ENCODE peak calls at places on chromosomes 13 and 19, in four cellular contexts. K is GM12891, R is IMR-90, G is right lobe of liver. I is an unnamed sample.

GRCh38 chr19:23762884-23763711 is 4.4 kb upstream of the ZNF681 start:
- DNase-seq in K (peak), R (peak), G (peak), I (peak)

GRCh38 chr13:28031220-28031903 is 42.9 kb upstream of the URAD start:
- DNase-seq in K (no peak), R (no peak), G (peak), I (no peak)

GRCh38 chr13:26048745-26049144 is 3.1 kb downstream of the SHISA2 start:
- DNase-seq in K (no peak), R (no peak), G (no peak), I (no peak)

GRCh38 chr13:113796211-113796875 is 37.3 kb downstream of the TMEM255B start:
- DNase-seq in K (no peak), R (no peak), G (peak), I (no peak)

GRCh38 chr13:40506592-40507446 is 159.6 kb downstream of the FOXO1 start:
- DNase-seq in K (no peak), R (no peak), G (no peak), I (no peak)

GRCh38 chr13:35599385-35599784 is 122.9 kb upstream of the MAB21L1 start:
- DNase-seq in K (no peak), R (no peak), G (no peak), I (no peak)

GRCh38 chr19:48806518-48806817 is 4.4 kb downstream of the BCAT2 start:
- DNase-seq in K (peak), R (no peak), G (no peak), I (peak)

GRCh38 chr13:109795021-109795420 is 8.6 kb upstream of the IRS2 start:
- DNase-seq in K (no peak), R (no peak), G (no peak), I (no peak)

GRCh38 chr19:53868091-53868891 is 608 bp downstream of the MYADM start:
- DNase-seq in K (peak), R (peak), G (peak), I (no peak)

GRCh38 chr19:1136918-1137317 is 33.1 kb downstream of the GPX4 start:
- DNase-seq in K (no peak), R (no peak), G (no peak), I (no peak)

GRCh38 chr19:50325310-50326100 is 3.7 kb downstream of the KCNC3 start:
- DNase-seq in K (peak), R (peak), G (peak), I (peak)

GRCh38 chr19:17951151-17952040 is 15.5 kb upstream of the KCNN1 start:
- DNase-seq in K (no peak), R (no peak), G (no peak), I (no peak)

GRCh38 chr13:76038920-76039716 is 403.0 kb downstream of the LMO7 start:
- DNase-seq in K (no peak), R (no peak), G (no peak), I (no peak)

DNA sequence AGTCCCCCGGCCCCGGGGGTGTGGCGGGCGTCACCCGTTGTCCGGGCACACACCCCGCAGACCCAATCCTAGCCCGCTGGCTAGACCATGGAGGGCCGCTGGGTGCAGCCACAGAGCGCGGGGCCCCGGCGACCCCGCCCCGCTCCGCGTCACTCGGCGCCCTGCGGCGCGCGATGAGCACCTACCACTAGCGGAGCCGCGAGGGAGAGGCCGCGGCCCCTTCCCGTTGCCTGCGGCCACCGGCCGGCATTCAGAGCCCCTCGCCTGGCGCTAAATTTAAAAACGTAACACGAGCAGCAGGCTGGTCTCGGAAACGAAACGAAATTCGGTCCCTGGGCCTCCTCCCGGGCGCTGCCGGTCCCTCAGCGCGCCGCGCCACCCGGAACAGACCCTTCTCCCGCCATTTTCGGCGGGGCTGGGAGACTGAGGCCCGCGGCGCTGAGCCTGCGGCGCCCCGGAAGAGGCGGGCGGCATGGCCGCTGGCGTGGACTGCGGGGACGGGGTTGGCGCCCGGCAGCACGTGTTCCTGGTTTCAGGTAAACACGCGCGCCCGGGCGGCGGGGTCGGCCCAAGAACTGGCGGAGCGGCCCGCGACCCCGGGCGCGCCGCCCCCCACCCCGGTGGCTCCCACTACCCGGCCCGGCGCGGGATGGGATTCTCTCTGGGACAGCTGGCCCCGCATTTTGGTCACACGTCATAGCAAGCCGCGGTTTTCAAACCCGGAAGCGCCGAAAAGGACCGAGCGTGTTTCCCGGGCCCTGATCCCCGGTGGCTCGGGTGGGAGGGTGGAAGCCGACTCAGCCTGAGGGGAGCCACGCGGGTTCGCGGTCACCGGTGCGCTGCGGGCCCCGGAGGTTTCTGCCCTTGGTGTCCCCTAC is at the start of gene RNASEH2B:
- DNase-seq in K (peak), R (peak), G (peak), I (peak)
- TF ChIP-seq POLR2A in K (peak), R (peak), G (peak), I (peak)

GRCh38 chr19:19064098-19064722 is 416 bp downstream of the SLC25A42 start:
- DNase-seq in K (no peak), R (no peak), G (no peak), I (no peak)

GRCh38 chr19:19061491-19061890 is 2.3 kb upstream of the SLC25A42 start:
- DNase-seq in K (no peak), R (no peak), G (no peak), I (peak)

GRCh38 chr19:19062454-19063182 is 1.2 kb upstream of the SLC25A42 start:
- DNase-seq in K (no peak), R (peak), G (no peak), I (no peak)

GRCh38 chr19:19064811-19065745 is 1.3 kb downstream of the SLC25A42 start:
- DNase-seq in K (no peak), R (no peak), G (no peak), I (peak)

GRCh38 chr19:19063183-19064097 is at the start of gene SLC25A42:
- DNase-seq in K (peak), R (peak), G (peak), I (peak)
- TF ChIP-seq POLR2A in K (no peak), R (no peak), G (peak), I (peak)

GRCh38 chr13:45341799-45342584 is 1.0 kb upstream of the TPT1 start:
- DNase-seq in K (no peak), R (no peak), G (peak), I (peak)

GRCh38 chr13:45340422-45341033 is 455 bp downstream of the TPT1 start:
- DNase-seq in K (peak), R (peak), G (peak), I (peak)

GRCh38 chr13:45339867-45340266 is 1.1 kb downstream of the TPT1 start:
- DNase-seq in K (no peak), R (no peak), G (no peak), I (peak)

GRCh38 chr13:45339399-45339798 is 1.6 kb downstream of the TPT1 start:
- DNase-seq in K (no peak), R (no peak), G (no peak), I (no peak)

GRCh38 chr13:45341034-45341798 is at the start of gene TPT1:
- DNase-seq in K (peak), R (peak), G (peak), I (peak)
- TF ChIP-seq POLR2A in K (peak), R (peak), G (peak), I (peak)

DNA sequence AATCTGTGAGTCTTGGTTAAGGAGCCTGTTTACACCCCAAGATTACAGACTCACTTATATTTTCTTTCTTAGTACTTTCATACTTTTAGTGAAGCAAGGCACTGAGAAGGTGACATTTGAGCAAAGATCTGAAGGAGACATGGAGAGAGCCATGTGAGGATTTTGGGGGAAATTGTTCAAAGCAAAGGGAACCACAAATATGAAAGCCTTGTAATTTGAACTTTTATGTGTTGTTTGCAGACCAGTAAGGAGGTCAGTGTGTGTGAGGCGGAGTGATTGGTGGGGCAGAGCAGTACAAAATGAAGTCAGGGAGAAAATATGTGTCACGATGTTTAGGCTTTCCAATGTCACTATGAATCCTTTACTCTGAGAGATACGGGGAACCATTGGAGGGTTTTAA is 140.7 kb upstream of the KLF12 start:
- DNase-seq in K (no peak), R (no peak), G (no peak), I (no peak)
- TF ChIP-seq POLR2A in K (no peak), R (no peak), G (no peak), I (no peak)

DNA sequence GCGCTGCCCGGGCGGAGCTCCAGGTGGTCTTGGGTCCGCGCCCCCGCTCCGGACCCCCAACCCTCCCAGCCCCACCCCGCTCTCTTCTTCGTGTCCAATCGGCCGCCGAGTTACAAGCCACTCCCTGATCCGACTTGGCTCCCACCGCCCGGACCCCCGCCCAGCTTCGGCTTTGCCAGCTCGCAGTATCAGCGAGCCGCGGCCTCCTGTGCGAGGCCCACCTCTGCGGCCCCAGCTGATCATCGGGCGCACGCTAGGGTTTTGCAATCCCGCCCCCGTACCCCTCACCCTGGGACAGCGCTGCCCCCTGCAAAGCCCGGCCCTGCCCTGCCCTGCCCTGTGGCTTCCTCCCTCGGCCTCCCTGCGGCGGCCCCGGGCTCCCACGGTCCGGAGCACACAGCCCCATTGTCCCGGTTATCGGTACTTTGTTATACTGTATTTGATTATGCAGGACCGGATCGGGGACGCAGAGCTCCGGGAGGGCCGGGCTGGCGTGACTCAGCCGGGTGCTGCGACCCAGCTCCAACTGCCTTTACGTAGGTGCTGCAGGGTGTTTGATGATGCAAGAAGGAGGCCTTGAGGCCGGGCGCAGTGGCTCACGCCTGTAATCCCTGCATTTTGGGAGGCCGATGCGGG is 597 bp upstream of the LPAR2 start:
- DNase-seq in K (no peak), R (peak), G (no peak), I (no peak)
- TF ChIP-seq POLR2A in K (no peak), R (no peak), G (no peak), I (no peak)

DNA sequence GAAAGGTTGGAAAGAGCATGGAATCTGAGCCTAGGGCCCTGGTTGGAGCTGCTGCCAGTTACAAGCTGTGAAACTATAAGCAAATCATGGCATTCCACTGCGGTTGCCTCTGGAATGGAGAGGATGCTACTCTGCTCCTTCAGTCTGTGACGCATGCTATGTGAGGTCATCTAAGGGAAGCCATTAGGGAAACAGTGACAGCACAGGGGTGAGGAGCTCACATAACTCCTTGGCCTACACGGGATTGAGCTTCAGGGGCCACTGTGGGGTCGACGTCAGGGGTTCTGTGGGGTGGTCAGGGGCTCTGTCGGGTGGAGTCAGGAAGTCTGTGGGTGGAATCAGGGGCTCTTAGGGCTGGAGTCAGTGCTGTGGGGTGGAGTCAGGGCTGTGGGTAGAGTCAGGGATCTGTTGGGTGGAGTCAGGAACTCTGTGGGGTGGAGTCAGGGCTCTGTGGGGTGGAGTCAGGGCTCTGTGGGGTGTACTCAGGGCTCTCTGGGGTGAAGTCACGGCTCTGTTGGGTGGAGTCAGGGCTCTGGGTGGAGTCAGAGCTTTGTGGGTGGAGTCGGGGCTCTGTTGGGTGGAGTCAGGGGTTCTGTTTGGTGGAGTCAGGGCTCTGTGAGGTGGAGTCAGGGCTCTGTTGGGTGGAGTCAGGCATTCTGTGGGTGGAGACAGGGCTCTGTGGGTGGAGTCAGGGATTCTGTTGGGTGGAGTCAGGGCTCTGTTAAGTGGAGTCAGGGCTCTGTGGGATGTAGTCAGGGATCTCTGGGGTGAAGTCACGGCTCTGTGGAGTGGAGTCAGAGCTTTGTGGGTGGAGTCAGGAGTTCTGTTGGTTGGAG is 35.8 kb upstream of the MEDAG start:
- DNase-seq in K (peak), R (peak), G (peak), I (peak)
- TF ChIP-seq POLR2A in K (no peak), R (peak), G (no peak), I (no peak)